ENCODE peak calls at places on chromosomes 11 and 22, in six cellular contexts. J, E, S, V, K and L are unnamed samples.

GRCh38 chr11:2748061-2748813 is 48.4 kb upstream of the KCNQ1OT1 start:
- DNase-seq in E (no peak), V (no peak), K (no peak), S (no peak), J (peak; percentile 27), L (no peak)

GRCh38 chr11:72243567-72244316 is at the start of gene PHOX2A:
- DNase-seq in E (no peak), K (no peak), J (no peak), S (no peak), V (no peak), L (peak; percentile 36)

GRCh38 chr11:29452131-29452530 is 564.7 kb downstream of the KCNA4 start:
- DNase-seq in S (peak; percentile 16), V (peak; percentile 93), K (peak; percentile 65), J (no peak), E (peak; percentile 81), L (no peak)

GRCh38 chr11:64868904-64869570 is 9.4 kb downstream of the EHD1 start:
- DNase-seq in E (peak; percentile 59), S (no peak), J (no peak), K (peak; percentile 75), V (peak; percentile 97), L (no peak)

GRCh38 chr22:24460418-24461089 is 33.2 kb downstream of the ADORA2A start:
- DNase-seq in K (peak; percentile 38), E (no peak), V (no peak), S (no peak), J (no peak), L (peak; percentile 41)

GRCh38 chr11:125263268-125263790 is 98.8 kb downstream of the PKNOX2 start:
- DNase-seq in K (peak; percentile 99), S (no peak), J (peak; percentile 77), E (no peak), V (peak; percentile 69), L (no peak)

GRCh38 chr22:43090130-43090789 is 1.1 kb upstream of the TTLL1 start:
- DNase-seq in J (no peak), V (peak; percentile 92), S (peak; percentile 94), E (peak; percentile 94), K (peak; percentile 87), L (peak; percentile 86)

GRCh38 chr22:28208036-28208435 is 289.0 kb upstream of the PITPNB start:
- DNase-seq in E (no peak), J (no peak), K (no peak), V (no peak), S (no peak), L (no peak)

GRCh38 chr11:80718611-80719291 is 1277.9 kb upstream of the TENM4 start:
- DNase-seq in V (no peak), S (no peak), K (no peak), J (no peak), E (no peak), L (no peak)

GRCh38 chr11:121520243-121521144 is 67.7 kb upstream of the SORL1-AS1 start:
- DNase-seq in V (peak; percentile 62), K (peak; percentile 82), S (no peak), J (no peak), E (no peak), L (no peak)

GRCh38 chr11:42066113-42066512 is 606.7 kb upstream of the LRRC4C start:
- DNase-seq in J (no peak), V (peak; percentile 86), E (peak; percentile 1), K (peak; percentile 26), S (peak; percentile 62), L (no peak)

GRCh38 chr22:23501244-23501643 is 78.8 kb downstream of the IGLL1 start:
- DNase-seq in K (no peak), J (no peak), S (no peak), V (no peak), E (no peak), L (no peak)

GRCh38 chr11:16843307-16843706 is 104.9 kb downstream of the C11orf58 start:
- DNase-seq in K (no peak), S (no peak), E (no peak), J (no peak), V (no peak), L (no peak)